ENCODE peak calls at places on chromosomes 3 and 15, in five cellular contexts. One of them, this sample, is unnamed.
A peak's percentile ranks its signal among the peaks of the same experiment; 100 is the strongest.

GRCh38 chr3:80244390-80244789 is 476.6 kb upstream of the ROBO1 start:
- DNase-seq in cardiac fibroblast: peak; percentile 67
- DNase-seq in astrocyte of the spinal cord: peak; percentile 65
- DNase-seq in left ventricle myocardium inferior: no peak
- DNase-seq in AG09309: no peak
- DNase-seq in this sample: no peak

GRCh38 chr3:134352031-134352671 is 22.1 kb downstream of the AMOTL2 start:
- DNase-seq in cardiac fibroblast: peak; percentile 49
- DNase-seq in astrocyte of the spinal cord: no peak
- DNase-seq in left ventricle myocardium inferior: no peak
- DNase-seq in AG09309: no peak
- DNase-seq in this sample: peak; percentile 75

GRCh38 chr3:66428733-66429132 is 72.1 kb downstream of the LRIG1 start:
- DNase-seq in cardiac fibroblast: peak; percentile 95
- DNase-seq in astrocyte of the spinal cord: peak; percentile 100
- DNase-seq in left ventricle myocardium inferior: peak; percentile 65
- DNase-seq in AG09309: peak; percentile 98
- DNase-seq in this sample: peak; percentile 99

GRCh38 chr3:170584585-170585007 is 1.3 kb downstream of the SLC7A14 start:
- DNase-seq in cardiac fibroblast: peak; percentile 68
- DNase-seq in astrocyte of the spinal cord: peak; percentile 64
- DNase-seq in left ventricle myocardium inferior: peak; percentile 62
- DNase-seq in AG09309: no peak
- DNase-seq in this sample: peak; percentile 43

GRCh38 chr3:190076601-190077444 is 43.9 kb downstream of the P3H2 start:
- DNase-seq in cardiac fibroblast: peak; percentile 96
- DNase-seq in astrocyte of the spinal cord: peak; percentile 98
- DNase-seq in left ventricle myocardium inferior: no peak
- DNase-seq in AG09309: peak; percentile 93
- DNase-seq in this sample: peak; percentile 98

GRCh38 chr15:72231847-72232461 is 964 bp upstream of the PKM start:
- DNase-seq in cardiac fibroblast: peak; percentile 83
- DNase-seq in astrocyte of the spinal cord: peak; percentile 85
- DNase-seq in left ventricle myocardium inferior: no peak
- DNase-seq in AG09309: no peak
- DNase-seq in this sample: peak; percentile 81

GRCh38 chr3:13457593-13457992 is 22.5 kb upstream of the HDAC11 start:
- DNase-seq in cardiac fibroblast: peak; percentile 23
- DNase-seq in astrocyte of the spinal cord: no peak
- DNase-seq in left ventricle myocardium inferior: no peak
- DNase-seq in AG09309: no peak
- DNase-seq in this sample: no peak

GRCh38 chr3:10189557-10190374 is 25.0 kb downstream of the IRAK2 start:
- DNase-seq in cardiac fibroblast: peak; percentile 93
- DNase-seq in astrocyte of the spinal cord: peak; percentile 25
- DNase-seq in left ventricle myocardium inferior: peak; percentile 86
- DNase-seq in AG09309: no peak
- DNase-seq in this sample: peak; percentile 79

GRCh38 chr3:44511238-44511567 is 33.7 kb upstream of the ZNF445 start:
- DNase-seq in cardiac fibroblast: no peak
- DNase-seq in astrocyte of the spinal cord: no peak
- DNase-seq in left ventricle myocardium inferior: no peak
- DNase-seq in AG09309: no peak
- DNase-seq in this sample: peak; percentile 2

GRCh38 chr3:144031938-144032337 is 60.3 kb downstream of the DIPK2A start:
- DNase-seq in cardiac fibroblast: peak; percentile 59
- DNase-seq in astrocyte of the spinal cord: peak; percentile 56
- DNase-seq in left ventricle myocardium inferior: peak; percentile 37
- DNase-seq in AG09309: no peak
- DNase-seq in this sample: peak; percentile 34

GRCh38 chr3:127822836-127823589 is 698 bp upstream of the MGLL start:
- DNase-seq in cardiac fibroblast: peak; percentile 36
- DNase-seq in astrocyte of the spinal cord: no peak
- DNase-seq in left ventricle myocardium inferior: peak; percentile 73
- DNase-seq in AG09309: no peak
- DNase-seq in this sample: peak; percentile 36

GRCh38 chr3:141793476-141794260 is 30.5 kb downstream of the GRK7 start:
- DNase-seq in cardiac fibroblast: no peak
- DNase-seq in astrocyte of the spinal cord: no peak
- DNase-seq in left ventricle myocardium inferior: no peak
- DNase-seq in AG09309: no peak
- DNase-seq in this sample: no peak
- TF ChIP-seq CTCF in cardiac fibroblast: peak; percentile 10
- TF ChIP-seq CTCF in astrocyte of the spinal cord: no peak
- TF ChIP-seq CTCF in left ventricle myocardium inferior: no peak
- TF ChIP-seq CTCF in AG09309: no peak
- TF ChIP-seq CTCF in this sample: no peak

GRCh38 chr3:105801397-105801796 is 67.4 kb downstream of the CBLB start:
- DNase-seq in cardiac fibroblast: no peak
- DNase-seq in astrocyte of the spinal cord: no peak
- DNase-seq in left ventricle myocardium inferior: no peak
- DNase-seq in AG09309: no peak
- DNase-seq in this sample: no peak

GRCh38 chr3:105802073-105802706 is 66.6 kb downstream of the CBLB start:
- DNase-seq in cardiac fibroblast: no peak
- DNase-seq in astrocyte of the spinal cord: no peak
- DNase-seq in left ventricle myocardium inferior: no peak
- DNase-seq in AG09309: no peak
- DNase-seq in this sample: no peak

GRCh38 chr3:105800320-105800719 is 68.5 kb downstream of the CBLB start:
- DNase-seq in cardiac fibroblast: no peak
- DNase-seq in astrocyte of the spinal cord: no peak
- DNase-seq in left ventricle myocardium inferior: no peak
- DNase-seq in AG09309: no peak
- DNase-seq in this sample: no peak

GRCh38 chr3:105793040-105793439 is 75.8 kb downstream of the CBLB start:
- DNase-seq in cardiac fibroblast: peak; percentile 39
- DNase-seq in astrocyte of the spinal cord: peak; percentile 42
- DNase-seq in left ventricle myocardium inferior: no peak
- DNase-seq in AG09309: no peak
- DNase-seq in this sample: no peak

GRCh38 chr3:105798381-105798934 is 70.4 kb downstream of the CBLB start:
- DNase-seq in cardiac fibroblast: no peak
- DNase-seq in astrocyte of the spinal cord: no peak
- DNase-seq in left ventricle myocardium inferior: no peak
- DNase-seq in AG09309: no peak
- DNase-seq in this sample: no peak
- H3K4me3 ChIP-seq in cardiac fibroblast: no peak overlapping the region
- H3K4me3 ChIP-seq in astrocyte of the spinal cord: no peak overlapping the region
- H3K4me3 ChIP-seq in left ventricle myocardium inferior: no peak overlapping the region
- H3K4me3 ChIP-seq in AG09309: no peak overlapping the region
- H3K4me3 ChIP-seq in this sample: no peak overlapping the region

DNA sequence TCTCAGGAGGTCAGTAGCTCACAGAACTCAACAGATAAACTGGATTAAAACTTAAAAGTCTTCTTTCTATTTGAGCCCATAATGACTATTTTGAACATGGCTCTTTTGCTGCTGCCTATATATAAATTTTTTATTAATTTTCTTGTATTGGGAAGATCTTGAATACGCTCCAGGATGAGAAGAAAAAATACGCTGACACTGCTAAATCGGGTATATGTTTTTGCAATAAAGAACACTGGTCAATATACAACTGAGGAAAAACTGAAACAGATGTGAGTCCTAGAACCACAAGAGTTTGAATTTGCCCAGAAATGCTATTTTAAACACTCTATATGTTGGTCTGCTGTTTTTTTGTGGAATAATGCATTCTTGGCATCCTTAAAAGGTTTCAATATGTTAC is 20.6 kb downstream of the WNT5A start:
- DNase-seq in cardiac fibroblast: no peak
- DNase-seq in astrocyte of the spinal cord: no peak
- DNase-seq in left ventricle myocardium inferior: no peak
- DNase-seq in AG09309: no peak
- DNase-seq in this sample: no peak
- TF ChIP-seq CTCF in cardiac fibroblast: no peak
- TF ChIP-seq CTCF in astrocyte of the spinal cord: no peak
- TF ChIP-seq CTCF in left ventricle myocardium inferior: no peak
- TF ChIP-seq CTCF in AG09309: no peak
- TF ChIP-seq CTCF in this sample: no peak

GRCh38 chr3:98782826-98783500 is 19.8 kb downstream of the ST3GAL6 start:
- DNase-seq in cardiac fibroblast: no peak
- DNase-seq in astrocyte of the spinal cord: no peak
- DNase-seq in left ventricle myocardium inferior: no peak
- DNase-seq in AG09309: no peak
- DNase-seq in this sample: no peak

GRCh38 chr3:98787181-98787580 is 24.0 kb downstream of the ST3GAL6 start:
- DNase-seq in cardiac fibroblast: no peak
- DNase-seq in astrocyte of the spinal cord: no peak
- DNase-seq in left ventricle myocardium inferior: no peak
- DNase-seq in AG09309: no peak
- DNase-seq in this sample: no peak

GRCh38 chr3:98786364-98786930 is 23.3 kb downstream of the ST3GAL6 start:
- DNase-seq in cardiac fibroblast: peak; percentile 42
- DNase-seq in astrocyte of the spinal cord: no peak
- DNase-seq in left ventricle myocardium inferior: no peak
- DNase-seq in AG09309: no peak
- DNase-seq in this sample: peak; percentile 27

GRCh38 chr3:98784042-98784441 is 20.9 kb downstream of the ST3GAL6 start:
- DNase-seq in cardiac fibroblast: peak; percentile 45
- DNase-seq in astrocyte of the spinal cord: peak; percentile 64
- DNase-seq in left ventricle myocardium inferior: no peak
- DNase-seq in AG09309: no peak
- DNase-seq in this sample: no peak

DNA sequence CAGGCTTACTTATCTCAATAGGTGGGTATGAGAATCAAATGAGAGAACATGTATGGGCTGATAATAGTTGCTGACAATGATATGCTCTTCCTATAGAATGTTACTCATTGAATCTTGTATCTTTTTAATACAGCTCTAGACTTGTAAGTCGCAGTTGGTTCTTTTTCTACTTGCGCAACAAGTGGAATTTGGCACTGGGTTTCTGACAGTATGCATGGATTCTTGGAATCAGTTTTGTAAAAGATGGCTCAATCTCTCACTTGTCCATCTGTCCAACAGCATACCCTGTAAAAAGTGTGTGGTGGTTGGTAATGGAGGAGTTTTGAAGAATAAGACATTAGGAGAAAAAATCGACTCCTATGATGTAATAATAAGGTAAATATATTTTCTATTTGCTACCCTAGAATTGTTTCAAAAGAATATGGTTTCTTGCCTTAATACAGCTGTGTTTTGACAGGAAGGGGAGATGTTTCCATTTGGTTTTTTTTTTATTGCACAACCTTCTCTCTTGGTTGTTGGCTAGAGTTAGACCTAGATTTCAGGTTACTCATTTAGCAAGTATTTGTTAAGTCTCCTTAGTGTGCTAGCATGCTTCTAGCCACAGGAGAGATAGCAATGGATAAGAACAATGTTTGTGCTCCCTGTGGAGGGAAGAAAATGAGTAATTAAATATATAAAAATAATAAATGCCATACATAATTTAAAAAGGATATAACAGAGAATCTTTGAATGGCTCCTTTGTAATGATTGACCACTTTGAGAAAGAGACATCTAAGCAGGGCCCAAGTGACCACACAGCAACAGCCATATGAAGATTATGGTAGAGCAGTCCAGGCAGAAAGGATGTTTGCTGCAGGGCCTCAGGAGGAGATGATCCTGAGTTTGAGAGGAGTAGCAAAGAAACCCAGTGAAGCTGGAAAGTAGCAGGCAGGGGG is 21.8 kb downstream of the ST3GAL6 start:
- DNase-seq in cardiac fibroblast: peak; percentile 95
- DNase-seq in astrocyte of the spinal cord: peak; percentile 92
- DNase-seq in left ventricle myocardium inferior: no peak
- DNase-seq in AG09309: peak; percentile 79
- DNase-seq in this sample: peak; percentile 88
- H3K4me3 ChIP-seq in cardiac fibroblast: no peak overlapping the region
- H3K4me3 ChIP-seq in astrocyte of the spinal cord: no peak overlapping the region
- H3K4me3 ChIP-seq in left ventricle myocardium inferior: no peak overlapping the region
- H3K4me3 ChIP-seq in AG09309: no peak overlapping the region
- H3K4me3 ChIP-seq in this sample: no peak overlapping the region

GRCh38 chr15:80087104-80087503 is 27.6 kb downstream of the ZFAND6 start:
- DNase-seq in cardiac fibroblast: no peak
- DNase-seq in astrocyte of the spinal cord: no peak
- DNase-seq in left ventricle myocardium inferior: no peak
- DNase-seq in AG09309: no peak
- DNase-seq in this sample: no peak
- TF ChIP-seq CTCF in cardiac fibroblast: peak; percentile 29
- TF ChIP-seq CTCF in astrocyte of the spinal cord: peak; percentile 20
- TF ChIP-seq CTCF in left ventricle myocardium inferior: peak; percentile 11
- TF ChIP-seq CTCF in AG09309: peak; percentile 30
- TF ChIP-seq CTCF in this sample: no peak

GRCh38 chr3:58308728-58309127 is 2.4 kb downstream of the HTD2 start:
- DNase-seq in cardiac fibroblast: peak; percentile 24
- DNase-seq in astrocyte of the spinal cord: no peak
- DNase-seq in left ventricle myocardium inferior: no peak
- DNase-seq in AG09309: no peak
- DNase-seq in this sample: no peak
- H3K4me3 ChIP-seq in cardiac fibroblast: no peak overlapping the region
- H3K4me3 ChIP-seq in astrocyte of the spinal cord: no peak overlapping the region
- H3K4me3 ChIP-seq in left ventricle myocardium inferior: peak overlapping the region; percentile 90
- H3K4me3 ChIP-seq in AG09309: no peak overlapping the region
- H3K4me3 ChIP-seq in this sample: no peak overlapping the region